ENCODE peak calls at places on chromosomes 7 and 10, in nine cellular contexts. Y is prostate gland, D is vagina, E is spleen, G is heart left ventricle, K is upper lobe of left lung, Q is body of pancreas, B is GM12878, A is Peyer's patch. I is an unnamed sample.

GRCh38 chr10:22333167-22333566 is 12.1 kb upstream of the SPAG6 start:
- DNase-seq in Q (no peak), K (no peak), Y (no peak), D (no peak), B (no peak), E (no peak), G (no peak), A (no peak), I (no peak)

GRCh38 chr7:1678571-1679325 is 8.7 kb downstream of the ELFN1 start:
- DNase-seq in G (peak; percentile 48), K (peak; percentile 17), B (no peak), D (no peak), Q (no peak), A (no peak), Y (no peak), E (no peak), I (no peak)

GRCh38 chr10:84783386-84783785 is 455.0 kb downstream of the CCSER2 start:
- DNase-seq in B (no peak), D (no peak), K (peak; percentile 26), E (no peak), A (no peak), G (no peak), Q (peak; percentile 45), Y (no peak), I (no peak)

GRCh38 chr7:99969298-99969697 is 6.5 kb downstream of the AZGP1 start:
- DNase-seq in Q (no peak), D (no peak), E (no peak), Y (no peak), B (no peak), A (no peak), G (no peak), K (no peak), I (no peak)

GRCh38 chr10:49075743-49076142 is 39.6 kb downstream of the VSTM4 start:
- DNase-seq in B (no peak), A (no peak), G (no peak), E (no peak), K (no peak), D (no peak), Q (no peak), Y (no peak), I (no peak)

GRCh38 chr7:119545118-119545517 is 727.9 kb upstream of the KCND2 start:
- DNase-seq in K (no peak), A (no peak), D (no peak), Y (no peak), E (no peak), G (no peak), Q (no peak), B (no peak), I (no peak)

GRCh38 chr10:2081501-2081900 is 344.2 kb upstream of the ADARB2 start:
- DNase-seq in Y (no peak), B (peak; percentile 19), A (no peak), Q (no peak), E (no peak), K (no peak), D (no peak), G (no peak), I (no peak)

GRCh38 chr10:57018452-57018851 is 657.4 kb upstream of the ZWINT start:
- DNase-seq in A (no peak), B (no peak), E (no peak), Y (no peak), G (no peak), Q (no peak), D (no peak), K (no peak), I (no peak)

GRCh38 chr7:6273380-6273837 is 985 bp upstream of the CYTH3 start:
- DNase-seq in D (no peak), Y (peak; percentile 40), Q (peak; percentile 69), G (no peak), K (no peak), B (no peak), E (no peak), A (peak; percentile 22), I (peak; percentile 40)

GRCh38 chr10:125160856-125161569 is 650 bp upstream of the CTBP2 start:
- DNase-seq in Y (peak; percentile 87), B (no peak), G (peak; percentile 89), K (peak; percentile 86), A (peak; percentile 25), D (no peak), Q (peak; percentile 83), E (peak; percentile 92), I (peak; percentile 76)

GRCh38 chr7:142414135-142414534 is 156.3 kb upstream of the PRSS58 start:
- DNase-seq in B (no peak), A (no peak), G (no peak), E (no peak), Y (no peak), D (no peak), K (no peak), Q (no peak), I (no peak)

GRCh38 chr10:47112612-47113011 is 187.4 kb upstream of the GDF10 start:
- DNase-seq in B (no peak), D (peak; percentile 80), K (no peak), Q (no peak), A (no peak), G (no peak), Y (no peak), E (no peak), I (no peak)

GRCh38 chr7:155921086-155921803 is 109.0 kb upstream of the SHH start:
- DNase-seq in E (peak; percentile 49), B (no peak), A (no peak), Q (no peak), K (peak; percentile 19), D (no peak), G (no peak), Y (no peak), I (no peak)

GRCh38 chr10:62048919-62049636 is 147.6 kb downstream of the ARID5B start:
- DNase-seq in B (no peak), D (peak; percentile 98), E (peak; percentile 83), Q (peak; percentile 72), Y (peak; percentile 85), G (peak; percentile 86), A (peak; percentile 67), K (peak; percentile 84), I (peak; percentile 97)
- H3K27ac ChIP-seq in B (peak overlapping the region; percentile 93), D (peak overlapping the region; percentile 97), E (peak overlapping the region; percentile 86), Q (peak overlapping the region; percentile 66), Y (peak overlapping the region; percentile 87), G (peak overlapping the region; percentile 90), A (peak overlapping the region; percentile 89), K (peak overlapping the region; percentile 89), I (peak overlapping the region; percentile 90)

GRCh38 chr10:75585294-75585693 is 153.9 kb downstream of the LRMDA start:
- DNase-seq in D (no peak), K (no peak), Y (no peak), E (no peak), A (no peak), Q (no peak), G (no peak), B (no peak), I (no peak)
- TF ChIP-seq POLR2A in D (no peak), K (no peak), Y (no peak), E (no peak), A (no peak), Q (no peak), G (no peak), B (no peak), I (no peak)

DNA sequence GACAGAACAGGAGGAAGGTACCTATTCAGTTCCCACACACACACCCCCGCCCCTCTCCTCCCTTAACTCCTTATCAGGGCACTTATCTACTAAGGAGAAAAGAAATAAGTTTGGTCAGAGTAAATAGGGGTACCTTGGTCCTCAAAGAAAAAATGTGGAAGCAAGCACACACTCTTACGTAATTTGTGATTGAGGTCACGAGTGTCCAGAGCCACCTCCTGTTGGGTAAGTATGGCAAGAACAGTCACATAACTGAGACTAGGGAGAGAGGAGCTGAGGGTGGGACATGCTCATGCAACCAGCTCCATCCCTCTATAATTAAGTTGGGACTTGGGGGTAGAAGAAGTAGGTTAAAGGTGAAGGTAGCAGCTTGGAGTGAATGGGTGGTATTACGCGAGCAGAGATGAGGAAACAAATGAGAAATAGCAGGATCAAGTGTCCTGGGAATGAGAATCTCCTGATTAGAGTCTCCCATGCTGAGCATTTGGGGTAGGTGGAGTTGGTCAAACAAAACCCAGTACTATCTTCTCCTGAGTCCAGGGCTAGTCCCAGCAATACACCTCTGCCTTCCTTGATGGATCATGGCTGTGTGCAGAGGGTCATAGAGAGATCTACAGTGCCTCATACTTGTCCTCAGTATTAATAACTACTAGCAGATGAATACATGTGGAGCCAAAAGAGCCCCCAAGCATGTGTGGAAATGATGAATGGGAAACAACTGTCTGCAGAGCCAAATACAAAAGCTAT is 77.1 kb downstream of the GSAP start:
- DNase-seq in K (peak; percentile 67), G (no peak), B (no peak), E (no peak), D (no peak), A (no peak), Q (no peak), Y (no peak), I (no peak)
- H3K4me3 ChIP-seq in K (no peak overlapping the region), G (no peak overlapping the region), B (no peak overlapping the region), E (no peak overlapping the region), D (no peak overlapping the region), A (no peak overlapping the region), Q (no peak overlapping the region), Y (no peak overlapping the region), I (no peak overlapping the region)

DNA sequence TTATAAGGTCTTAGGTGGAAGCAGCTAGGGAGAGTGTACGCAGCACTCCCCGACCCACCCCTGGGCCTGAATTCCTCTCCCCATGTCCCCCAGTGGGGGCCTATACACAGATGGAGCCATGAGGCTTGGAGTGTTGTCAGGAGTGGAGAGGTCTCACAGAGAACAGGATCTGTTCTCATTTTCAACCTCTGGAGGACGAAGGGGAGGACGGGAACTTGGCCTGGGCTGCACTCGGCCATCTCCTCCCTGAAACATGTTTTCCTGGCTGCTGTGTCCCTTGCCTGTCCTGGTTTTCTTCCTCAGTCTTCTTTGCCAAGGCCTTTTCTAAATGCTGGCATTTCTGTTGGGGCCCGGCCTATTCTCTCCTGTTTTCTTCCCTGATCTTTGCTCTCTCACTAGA is 19.2 kb downstream of the ADCYAP1R1 start:
- DNase-seq in E (peak; percentile 33), A (no peak), Q (no peak), K (no peak), D (no peak), Y (no peak), B (no peak), G (peak; percentile 49), I (no peak)
- H3K27ac ChIP-seq in E (no peak overlapping the region), A (no peak overlapping the region), Q (no peak overlapping the region), K (no peak overlapping the region), D (no peak overlapping the region), Y (no peak overlapping the region), B (no peak overlapping the region), G (no peak overlapping the region), I (peak overlapping the region; percentile 42)

I was measured in uterus.